ENCODE peak calls at places on chromosomes 12 and 14, in five cellular contexts. N, D, G, Y and C are unnamed samples.

GRCh38 chr12:75623631-75624118 is 112.3 kb upstream of the KRR1 start:
- DNase-seq in Y (no peak), G (no peak), D (no peak), N (no peak), C (no peak)

GRCh38 chr12:131118366-131118765 is 164.7 kb downstream of the ADGRD1 start:
- DNase-seq in N (no peak), Y (no peak), D (no peak), G (no peak), C (no peak)

GRCh38 chr12:102503056-102503681 is 22.8 kb upstream of the IGF1 start:
- DNase-seq in G (no peak), Y (no peak), D (no peak), N (no peak), C (no peak)

GRCh38 chr12:12704593-12705230 is 8.7 kb upstream of the GPR19 start:
- DNase-seq in G (no peak), Y (peak; percentile 86), N (peak; percentile 56), D (no peak), C (peak; percentile 91)

GRCh38 chr14:61177279-61178225 is 103.6 kb downstream of the TMEM30B start:
- DNase-seq in N (no peak), G (no peak), Y (peak; percentile 22), D (no peak), C (no peak)

GRCh38 chr14:104816678-104816945 is 15.7 kb downstream of the ZBTB42 start:
- DNase-seq in D (no peak), N (no peak), Y (no peak), G (no peak), C (no peak)

GRCh38 chr12:124302807-124303578 is 8.1 kb downstream of the RFLNA start:
- DNase-seq in G (no peak), Y (no peak), D (no peak), N (no peak), C (no peak)

GRCh38 chr12:21939435-21939834 is 1.8 kb downstream of the ABCC9 start:
- DNase-seq in Y (no peak), D (no peak), G (no peak), N (no peak), C (no peak)

GRCh38 chr14:101502761-101503392 is 58.4 kb upstream of the DIO3 start:
- DNase-seq in G (no peak), Y (no peak), N (no peak), D (no peak), C (no peak)

GRCh38 chr12:68505915-68506314 is 104.8 kb upstream of the RAP1B start:
- DNase-seq in D (no peak), N (no peak), Y (no peak), G (no peak), C (no peak)

GRCh38 chr12:53499261-53500118 is at the start of gene MAP3K12:
- DNase-seq in Y (peak; percentile 72), D (no peak), G (peak; percentile 68), N (peak; percentile 68), C (peak; percentile 34)

GRCh38 chr14:63659726-63660125 is 18.1 kb upstream of the WDR89 start:
- DNase-seq in N (peak; percentile 61), Y (no peak), D (no peak), G (no peak), C (no peak)

GRCh38 chr14:69501362-69501964 is 16.9 kb downstream of the PLEKHD1 start:
- DNase-seq in D (no peak), Y (peak; percentile 68), N (peak; percentile 19), G (peak; percentile 72), C (peak; percentile 99)

GRCh38 chr12:9750276-9751203 is 10.2 kb downstream of the CD69 start:
- DNase-seq in Y (peak; percentile 37), G (no peak), D (no peak), N (peak; percentile 10), C (peak; percentile 16)

GRCh38 chr12:18430425-18431048 is 169.2 kb downstream of the PIK3C2G start:
- DNase-seq in G (peak; percentile 24), D (no peak), Y (peak; percentile 68), N (peak; percentile 7), C (peak; percentile 59)

GRCh38 chr12:57835366-57836288 is 10.9 kb downstream of the CTDSP2 start:
- DNase-seq in G (no peak), Y (no peak), N (no peak), D (no peak), C (no peak)

GRCh38 chr14:59140441-59140840 is 48.0 kb upstream of the DAAM1 start:
- DNase-seq in G (no peak), Y (no peak), N (no peak), D (no peak), C (no peak)

GRCh38 chr14:103742499-103743255 is 27.1 kb downstream of the ZFYVE21 start:
- DNase-seq in N (no peak), D (no peak), Y (no peak), G (no peak), C (no peak)

GRCh38 chr14:52313493-52313881 is 625 bp upstream of the PTGER2 start:
- DNase-seq in G (no peak), D (no peak), Y (no peak), N (no peak), C (no peak)